ENCODE peak calls at places on chromosomes 5 and 9, in ten cellular contexts. I is stomach, M is neural crest cell, J is K562, A is GM20000, U is prostate gland, X is progenitor cell of endocrine pancreas, G is left lung, V is body of pancreas, K is Peyer's patch. B is an unnamed sample.

GRCh38 chr5:38563624-38564023 is 7.2 kb upstream of the LIFR start:
- DNase-seq in I (no peak), M (no peak), J (no peak), A (no peak), U (no peak), X (no peak), G (no peak), V (no peak), K (no peak), B (no peak)

GRCh38 chr9:114285166-114285867 is 37.6 kb upstream of the ORM1 start:
- DNase-seq in I (no peak), M (no peak), J (peak), A (no peak), U (no peak), X (no peak), G (peak), V (peak), K (peak), B (no peak)

GRCh38 chr5:99104538-99105132 is 175.8 kb upstream of the CHD1 start:
- DNase-seq in I (no peak), M (no peak), J (peak), A (peak), U (no peak), X (no peak), G (no peak), V (no peak), K (no peak), B (no peak)

GRCh38 chr5:62626534-62626933 is 47.9 kb downstream of the LRRC70 start:
- DNase-seq in I (no peak), M (no peak), J (no peak), A (no peak), U (no peak), X (no peak), G (no peak), V (no peak), K (no peak), B (no peak)

GRCh38 chr5:81095835-81096234 is 135.7 kb downstream of the RASGRF2 start:
- DNase-seq in I (no peak), M (no peak), J (no peak), A (no peak), U (no peak), X (no peak), G (no peak), V (no peak), K (no peak), B (no peak)

GRCh38 chr9:129714393-129715051 is 38.3 kb downstream of the PTGES start:
- DNase-seq in I (no peak), M (no peak), J (no peak), A (no peak), U (no peak), X (no peak), G (no peak), V (no peak), K (no peak), B (no peak)

GRCh38 chr9:86376016-86376415 is 21.8 kb upstream of the TUT7 start:
- DNase-seq in I (no peak), M (no peak), J (no peak), A (no peak), U (no peak), X (no peak), G (no peak), V (no peak), K (no peak), B (no peak)

GRCh38 chr5:35161637-35162248 is 68.5 kb downstream of the PRLR start:
- DNase-seq in I (no peak), M (no peak), J (no peak), A (no peak), U (peak), X (no peak), G (no peak), V (no peak), K (no peak), B (no peak)

GRCh38 chr9:135307314-135307713 is 172.3 kb upstream of the PPP1R26 start:
- DNase-seq in I (no peak), M (no peak), J (no peak), A (no peak), U (no peak), X (no peak), G (no peak), V (no peak), K (no peak), B (no peak)

GRCh38 chr5:120599576-120599975 is 135.5 kb downstream of the PRR16 start:
- DNase-seq in I (no peak), M (no peak), J (no peak), A (no peak), U (no peak), X (no peak), G (no peak), V (peak), K (no peak), B (no peak)

GRCh38 chr5:174183701-174184100 is 138.2 kb downstream of the NSG2 start:
- DNase-seq in I (no peak), M (no peak), J (no peak), A (no peak), U (no peak), X (no peak), G (no peak), V (no peak), K (no peak), B (no peak)

GRCh38 chr9:3268260-3268659 is 257.5 kb downstream of the RFX3 start:
- DNase-seq in I (no peak), M (no peak), J (no peak), A (no peak), U (no peak), X (no peak), G (no peak), V (no peak), K (no peak), B (no peak)

GRCh38 chr9:557601-558201 is 283.8 kb upstream of the DMRT1 start:
- DNase-seq in I (no peak), M (no peak), J (no peak), A (no peak), U (no peak), X (no peak), G (no peak), V (no peak), K (no peak), B (no peak)

GRCh38 chr5:134437340-134438267 is 25.9 kb upstream of the CDKN2AIPNL start:
- DNase-seq in I (no peak), M (no peak), J (peak), A (no peak), U (no peak), X (no peak), G (no peak), V (peak), K (no peak), B (no peak)

GRCh38 chr5:83701886-83702285 is 18.8 kb downstream of the HAPLN1 start:
- DNase-seq in I (no peak), M (no peak), J (no peak), A (no peak), U (no peak), X (no peak), G (no peak), V (no peak), K (no peak), B (no peak)

GRCh38 chr9:71249729-71250317 is 128.4 kb upstream of the TRPM3 start:
- DNase-seq in I (no peak), M (peak), J (peak), A (peak), U (peak), X (no peak), G (no peak), V (peak), K (no peak), B (peak)

GRCh38 chr5:197892-198489 is 6.7 kb downstream of the LRRC14B start:
- DNase-seq in I (peak), M (no peak), J (no peak), A (no peak), U (no peak), X (no peak), G (no peak), V (no peak), K (peak), B (no peak)
- TF ChIP-seq CTCF in I (no peak), M (no peak), J (no peak), A (no peak), U (no peak), X (no peak), G (no peak), V (no peak), K (no peak), B (no peak)

GRCh38 chr5:178632305-178632704 is 5.5 kb upstream of the CLK4 start:
- DNase-seq in I (no peak), M (no peak), J (no peak), A (no peak), U (no peak), X (no peak), G (no peak), V (no peak), K (no peak), B (no peak)
- TF ChIP-seq CTCF in I (no peak), M (no peak), J (no peak), A (no peak), U (no peak), X (no peak), G (no peak), V (no peak), K (no peak), B (no peak)

GRCh38 chr9:82532504-82532903 is 530.4 kb downstream of the RASEF start:
- DNase-seq in I (no peak), M (no peak), J (no peak), A (no peak), U (no peak), X (no peak), G (no peak), V (no peak), K (no peak), B (no peak)
- TF ChIP-seq CTCF in I (peak), M (peak), J (no peak), A (no peak), U (peak), X (peak), G (no peak), V (no peak), K (no peak), B (no peak)

GRCh38 chr9:38030658-38031057 is 38.4 kb downstream of the SHB start:
- DNase-seq in I (no peak), M (no peak), J (peak), A (no peak), U (no peak), X (no peak), G (no peak), V (no peak), K (no peak), B (no peak)
- TF ChIP-seq CTCF in I (no peak), M (peak), J (no peak), A (no peak), U (no peak), X (peak), G (no peak), V (no peak), K (no peak), B (peak)

DNA sequence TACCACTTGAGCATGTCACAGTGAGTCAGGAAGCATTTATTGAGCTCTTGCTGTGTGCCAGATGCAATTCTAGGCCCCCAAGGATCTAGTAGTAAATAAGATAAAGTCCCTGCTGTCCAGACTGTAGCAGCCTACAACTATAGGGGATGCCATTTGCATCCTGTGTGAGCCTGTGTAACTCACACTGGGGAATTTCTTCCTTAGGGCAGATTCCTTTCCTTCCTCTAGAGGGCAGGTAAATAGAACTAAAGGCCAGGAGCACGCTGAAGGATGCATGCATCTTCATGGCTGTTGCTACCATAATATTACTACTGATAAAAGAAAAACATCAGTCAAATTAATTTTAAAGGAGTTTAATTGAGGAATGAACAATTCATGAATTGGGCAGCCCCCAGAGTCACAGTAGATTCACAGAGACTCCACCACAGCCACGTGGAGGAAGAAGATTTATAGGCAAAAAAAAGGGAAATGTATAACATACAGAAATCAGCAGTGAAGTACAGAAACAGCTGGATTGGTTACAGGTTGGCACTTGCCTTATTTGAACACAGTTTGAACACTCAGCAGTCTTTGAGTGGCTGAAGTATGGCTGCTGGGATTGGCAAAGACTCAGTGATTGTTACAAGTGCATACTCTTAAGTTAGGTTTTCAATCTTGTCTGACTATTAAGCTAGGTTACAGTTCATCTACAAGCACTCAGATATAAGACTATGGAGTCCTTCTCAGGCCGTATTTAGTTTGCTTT is 98.9 kb downstream of the ACTL7B start:
- DNase-seq in I (no peak), M (no peak), J (peak), A (no peak), U (no peak), X (no peak), G (no peak), V (no peak), K (no peak), B (no peak)
- TF ChIP-seq CTCF in I (no peak), M (peak), J (peak), A (no peak), U (no peak), X (peak), G (no peak), V (no peak), K (no peak), B (peak)

DNA sequence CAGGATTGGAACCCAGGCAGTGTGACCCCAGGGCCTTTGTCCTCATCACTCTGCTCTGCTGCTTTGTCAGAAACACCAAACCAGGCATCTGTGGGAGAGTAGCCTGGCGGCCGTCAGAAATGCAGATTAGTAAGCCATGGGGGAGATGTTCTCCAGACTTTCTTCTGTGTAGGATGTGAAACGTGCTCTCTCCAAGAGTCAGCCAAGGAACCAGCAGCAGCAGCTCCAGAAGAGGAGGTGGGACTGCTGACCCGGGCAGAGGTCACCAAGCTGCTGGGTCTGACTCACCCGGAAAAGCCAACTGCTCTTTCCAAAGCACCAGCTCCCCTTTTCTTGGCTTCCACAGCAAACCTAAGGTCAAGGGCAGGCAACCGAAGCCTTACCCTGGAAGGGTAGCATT is 14.4 kb upstream of the ABLIM3 start:
- DNase-seq in I (no peak), M (no peak), J (no peak), A (no peak), U (no peak), X (no peak), G (no peak), V (no peak), K (no peak), B (no peak)
- TF ChIP-seq CTCF in I (no peak), M (no peak), J (no peak), A (no peak), U (no peak), X (no peak), G (no peak), V (no peak), K (no peak), B (no peak)

DNA sequence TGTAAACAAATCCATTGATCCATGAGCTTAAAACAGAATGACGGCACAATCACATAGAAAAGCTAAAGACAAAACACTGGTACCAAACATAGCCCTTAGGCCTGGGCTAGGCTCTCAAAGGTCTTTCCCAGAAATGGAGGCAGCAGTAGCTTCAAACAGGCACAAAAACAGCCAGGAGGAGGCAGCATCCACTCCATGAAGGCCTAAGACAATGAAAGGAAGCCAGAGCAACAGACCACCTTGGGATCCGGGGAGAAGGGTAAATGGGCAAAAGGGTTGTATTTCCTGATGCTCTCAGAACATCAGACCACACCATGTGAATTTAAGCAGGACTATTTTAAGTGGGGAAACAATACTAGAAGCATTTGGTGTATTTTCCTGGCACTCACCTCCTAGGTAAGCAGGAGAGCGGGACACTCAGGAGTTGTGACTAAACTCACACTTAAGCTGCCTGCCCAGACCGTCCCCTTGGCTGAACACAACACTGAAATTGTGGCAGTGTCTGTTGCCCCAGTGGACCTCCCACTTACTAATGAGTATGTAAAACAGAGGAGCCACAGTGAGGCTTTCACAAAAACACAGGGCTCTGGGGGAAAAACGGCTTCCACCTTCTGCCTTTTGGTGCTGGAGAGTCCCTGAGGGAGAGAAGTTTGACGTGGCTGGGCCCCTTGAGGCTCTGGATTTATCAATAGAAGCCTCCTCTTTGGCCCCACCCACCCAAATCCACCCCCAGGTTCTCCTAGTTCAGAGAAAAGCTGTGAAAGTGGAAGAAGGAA is 11.9 kb downstream of the GNPDA1 start:
- DNase-seq in I (no peak), M (no peak), J (peak), A (no peak), U (no peak), X (no peak), G (no peak), V (no peak), K (no peak), B (peak)
- TF ChIP-seq CTCF in I (no peak), M (peak), J (peak), A (no peak), U (no peak), X (peak), G (no peak), V (no peak), K (no peak), B (no peak)

DNA sequence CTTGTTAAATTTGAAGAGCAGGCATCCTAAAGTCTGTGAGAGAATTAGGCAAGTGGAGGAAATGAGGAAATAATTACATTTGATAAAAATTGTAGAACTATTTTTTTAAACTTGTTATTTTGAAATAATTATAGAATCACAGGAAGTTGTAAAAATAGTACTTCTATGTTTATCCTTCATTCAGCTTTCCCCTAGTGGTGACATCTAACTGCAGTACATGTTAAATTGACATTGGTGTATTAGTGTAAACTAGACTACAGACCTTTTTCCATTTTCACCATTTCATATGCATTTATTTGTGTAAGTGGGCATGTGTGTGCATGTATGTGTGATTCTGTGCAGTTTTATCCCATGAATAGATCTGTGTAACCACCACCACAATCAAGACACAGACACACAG is 51.6 kb downstream of the F2RL2 start:
- DNase-seq in I (no peak), M (no peak), J (no peak), A (no peak), U (no peak), X (no peak), G (no peak), V (no peak), K (no peak), B (no peak)
- TF ChIP-seq CTCF in I (no peak), M (peak), J (no peak), A (no peak), U (peak), X (no peak), G (no peak), V (no peak), K (no peak), B (peak)

GRCh38 chr5:139439013-139439903 is at the start of gene DNAJC18:
- DNase-seq in I (peak), M (peak), J (peak), A (peak), U (peak), X (peak), G (peak), V (peak), K (peak), B (peak)
- TF ChIP-seq CTCF in I (no peak), M (no peak), J (no peak), A (no peak), U (peak), X (no peak), G (no peak), V (no peak), K (no peak), B (no peak)